ENCODE peak calls at places on chromosomes 13 and 19, in eight cellular contexts. K is HT-29; J is AG08396; Y is Ammon's horn; W is stimulated activated CD4-positive, alpha-beta T cell treated with anti-CD3 and anti-CD28 coated beads, TNF-alpha, amount 100 ng/mL, for 24 hours; P is 8988T; X is sigmoid colon; A is NCI-H146. D is an unnamed sample.

GRCh38 chr13:35826626-35827254 is 304.4 kb downstream of the DCLK1 start:
- DNase-seq in K (peak; percentile 45), J (no peak), Y (no peak), W (peak; percentile 5), P (no peak), X (no peak), A (no peak), D (no peak)

GRCh38 chr19:20999731-21000352 is 20.6 kb upstream of the ZNF430 start:
- DNase-seq in K (no peak), J (peak; percentile 93), Y (peak; percentile 97), W (peak; percentile 88), P (peak; percentile 33), X (peak; percentile 91), A (peak; percentile 92), D (no peak)

GRCh38 chr13:79307866-79308298 is 98.2 kb downstream of the RBM26 start:
- DNase-seq in K (peak; percentile 32), J (peak; percentile 14), Y (peak; percentile 43), W (no peak), P (no peak), X (no peak), A (no peak), D (no peak)

GRCh38 chr13:110593430-110594130 is 21.8 kb upstream of the NAXD start:
- DNase-seq in K (peak; percentile 83), J (peak; percentile 66), Y (peak; percentile 61), W (no peak), P (peak; percentile 34), X (no peak), A (peak; percentile 62), D (no peak)

GRCh38 chr13:31898383-31899071 is 133.0 kb upstream of the FRY start:
- DNase-seq in K (no peak), J (no peak), Y (no peak), W (no peak), P (no peak), X (no peak), A (no peak), D (no peak)

GRCh38 chr19:56107626-56108351 is 13.3 kb downstream of the ZNF787 start:
- DNase-seq in K (no peak), J (no peak), Y (no peak), W (no peak), P (no peak), X (peak; percentile 78), A (no peak), D (no peak)

GRCh38 chr13:80074143-80074752 is 266.7 kb downstream of the SPRY2 start:
- DNase-seq in K (no peak), J (no peak), Y (no peak), W (no peak), P (no peak), X (no peak), A (no peak), D (no peak)

GRCh38 chr13:80742027-80742426 is 401.1 kb upstream of the SPRY2 start:
- DNase-seq in K (no peak), J (no peak), Y (no peak), W (no peak), P (no peak), X (no peak), A (no peak), D (no peak)

GRCh38 chr13:44312898-44313551 is 60.6 kb upstream of the SERP2 start:
- DNase-seq in K (peak; percentile 87), J (no peak), Y (peak; percentile 33), W (no peak), P (no peak), X (no peak), A (no peak), D (peak; percentile 82)

GRCh38 chr19:36136975-36137686 is 2.7 kb upstream of the CAPNS1 start:
- DNase-seq in K (peak; percentile 95), J (peak; percentile 75), Y (no peak), W (no peak), P (peak; percentile 82), X (peak; percentile 79), A (peak; percentile 32), D (no peak)

D was measured in HS-5.